ENCODE peak calls at places on chromosomes 7 and 10, in four cellular contexts. C is bronchial epithelial cell, Y is AG04450, Z is heart right ventricle. F is an unnamed sample.

GRCh38 chr10:28304032-28304571 is 1.2 kb upstream of the MPP7 start:
- DNase-seq in C (no peak), Y (no peak), Z (no peak), F (no peak)

GRCh38 chr7:67854236-67854635 is 857.6 kb downstream of the TYW1 start:
- DNase-seq in C (no peak), Y (no peak), Z (no peak), F (no peak)

GRCh38 chr7:36651404-36651803 is 72.9 kb downstream of the AOAH start:
- DNase-seq in C (peak), Y (peak), Z (no peak), F (no peak)

GRCh38 chr10:57979466-57979865 is 288.2 kb downstream of the IPMK start:
- DNase-seq in C (no peak), Y (no peak), Z (no peak), F (no peak)

GRCh38 chr10:5512881-5513698 is 11.7 kb upstream of the CALML3 start:
- DNase-seq in C (no peak), Y (no peak), Z (no peak), F (no peak)

GRCh38 chr7:17580141-17580540 is 281.7 kb downstream of the AHR start:
- DNase-seq in C (peak), Y (peak), Z (no peak), F (no peak)

GRCh38 chr10:49070701-49071100 is 44.6 kb downstream of the VSTM4 start:
- DNase-seq in C (no peak), Y (no peak), Z (no peak), F (no peak)

GRCh38 chr7:142112086-142112485 is 568 bp downstream of the MGAM2 start:
- DNase-seq in C (no peak), Y (no peak), Z (no peak), F (no peak)

GRCh38 chr10:69216577-69217118 is 3.5 kb upstream of the HKDC1 start:
- DNase-seq in C (no peak), Y (no peak), Z (no peak), F (no peak)

GRCh38 chr10:45180946-45181439 is 134.4 kb downstream of the OR13A1 start:
- DNase-seq in C (no peak), Y (no peak), Z (no peak), F (no peak)

GRCh38 chr7:100827330-100828226 is at the start of gene EPHB4:
- DNase-seq in C (peak), Y (peak), Z (peak), F (peak)

GRCh38 chr7:70098905-70099672 is 500.8 kb downstream of the AUTS2 start:
- DNase-seq in C (no peak), Y (no peak), Z (no peak), F (no peak)

GRCh38 chr7:55021951-55022617 is 3.3 kb downstream of the EGFR start:
- DNase-seq in C (peak), Y (no peak), Z (no peak), F (no peak)

GRCh38 chr10:79385804-79386531 is 38.7 kb downstream of the PPIF start:
- DNase-seq in C (no peak), Y (no peak), Z (no peak), F (peak)

GRCh38 chr7:22945584-22945983 is 68.3 kb downstream of the HYCC1 start:
- DNase-seq in C (no peak), Y (no peak), Z (peak), F (no peak)

GRCh38 chr10:86253171-86254072 is 113.2 kb downstream of the GRID1 start:
- DNase-seq in C (no peak), Y (no peak), Z (no peak), F (no peak)

GRCh38 chr10:91672021-91672608 is 39.2 kb upstream of the PPP1R3C start:
- DNase-seq in C (peak), Y (peak), Z (no peak), F (no peak)

GRCh38 chr7:152894295-152895170 is 135.0 kb downstream of the ACTR3B start:
- DNase-seq in C (no peak), Y (no peak), Z (no peak), F (peak)

GRCh38 chr10:30537586-30537985 is 92.0 kb downstream of the LYZL2 start:
- DNase-seq in C (no peak), Y (no peak), Z (no peak), F (no peak)

GRCh38 chr7:157278167-157278790 is 58.5 kb upstream of the DNAJB6 start:
- DNase-seq in C (no peak), Y (no peak), Z (no peak), F (no peak)

GRCh38 chr7:112622159-112622715 is 141.4 kb downstream of the LSMEM1 start:
- DNase-seq in C (no peak), Y (no peak), Z (no peak), F (no peak)

GRCh38 chr7:130398751-130399150 is 18.5 kb downstream of the CPA1 start:
- DNase-seq in C (no peak), Y (no peak), Z (no peak), F (no peak)

GRCh38 chr10:58444336-58444735 is 59.1 kb downstream of the TFAM start:
- DNase-seq in C (no peak), Y (no peak), Z (no peak), F (no peak)

GRCh38 chr10:47257396-47258120 is 42.4 kb upstream of the GDF10 start:
- DNase-seq in C (peak), Y (no peak), Z (no peak), F (no peak)

GRCh38 chr7:100588438-100588837 is 2.3 kb downstream of the FBXO24 start:
- DNase-seq in C (peak), Y (no peak), Z (no peak), F (no peak)

GRCh38 chr7:102304668-102305067 is 18.0 kb downstream of the SH2B2 start:
- DNase-seq in C (no peak), Y (no peak), Z (peak), F (no peak)

GRCh38 chr10:60663850-60664249 is 114.4 kb upstream of the CDK1 start:
- DNase-seq in C (peak), Y (no peak), Z (no peak), F (no peak)

GRCh38 chr10:98078774-98079173 is 48.4 kb upstream of the CRTAC1 start:
- DNase-seq in C (no peak), Y (no peak), Z (no peak), F (no peak)

GRCh38 chr7:2312272-2312929 is 1.8 kb downstream of the SNX8 start:
- DNase-seq in C (no peak), Y (no peak), Z (no peak), F (no peak)

GRCh38 chr7:65287023-65287422 is 86.6 kb upstream of the ZNF92 start:
- DNase-seq in C (no peak), Y (no peak), Z (no peak), F (no peak)

GRCh38 chr7:24778543-24779282 is 21.4 kb upstream of the GSDME start:
- DNase-seq in C (no peak), Y (no peak), Z (no peak), F (no peak)

GRCh38 chr7:106183952-106184351 is 71.8 kb upstream of the SYPL1 start:
- DNase-seq in C (no peak), Y (no peak), Z (no peak), F (no peak)

GRCh38 chr7:92767427-92767826 is 68.9 kb downstream of the CDK6 start:
- DNase-seq in C (peak), Y (no peak), Z (no peak), F (no peak)
- TF ChIP-seq CTCF in C (no peak), Y (no peak), Z (no peak), F (no peak)

GRCh38 chr7:15921576-15921975 is 235.1 kb upstream of the MEOX2 start:
- DNase-seq in C (peak), Y (no peak), Z (no peak), F (no peak)
- TF ChIP-seq CTCF in C (no peak), Y (no peak), Z (no peak), F (no peak)

DNA sequence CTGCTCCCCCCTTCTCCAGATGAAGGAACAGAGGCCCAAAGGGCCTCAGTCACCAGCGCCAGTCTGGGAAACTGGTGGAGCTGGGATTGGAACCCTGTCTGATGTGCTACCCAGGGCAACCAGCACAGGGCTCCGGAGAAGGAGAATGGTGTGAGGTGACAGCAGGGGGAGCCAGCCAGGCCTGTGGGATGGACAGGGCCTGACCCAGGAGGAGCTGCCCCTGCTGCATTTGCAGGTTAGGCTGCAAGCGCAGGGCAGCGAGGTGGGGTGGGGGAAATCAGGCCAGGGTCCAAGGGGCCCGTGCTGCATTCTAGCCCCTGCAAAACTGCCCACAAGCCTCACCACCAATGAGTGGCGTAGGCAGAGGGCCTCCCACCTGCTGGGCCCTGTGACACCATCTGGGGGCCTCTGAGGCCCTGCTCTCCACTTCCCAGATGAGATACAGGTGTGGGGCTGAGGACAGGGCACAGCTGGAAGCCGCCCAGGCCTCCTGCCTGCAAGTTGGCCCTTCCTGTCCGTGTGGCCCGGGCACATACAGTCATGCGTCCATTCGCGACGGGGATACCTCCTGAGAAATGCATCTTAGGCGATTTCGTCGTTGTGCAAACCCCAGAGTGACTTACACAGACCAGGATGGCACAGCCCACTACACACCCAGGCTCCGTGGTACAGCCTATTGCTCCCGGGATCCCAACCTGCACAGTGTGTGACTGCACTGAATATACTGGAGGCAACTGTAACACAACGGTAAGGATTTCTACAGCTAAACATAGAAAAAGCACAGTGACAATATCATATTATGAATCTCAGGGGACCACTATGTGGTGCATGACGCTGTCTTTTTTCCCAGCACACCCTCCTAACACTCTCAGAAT is 45.2 kb downstream of the RASGEF1A start:
- DNase-seq in C (no peak), Y (no peak), Z (no peak), F (no peak)
- TF ChIP-seq CTCF in C (peak), Y (peak), Z (no peak), F (peak)

DNA sequence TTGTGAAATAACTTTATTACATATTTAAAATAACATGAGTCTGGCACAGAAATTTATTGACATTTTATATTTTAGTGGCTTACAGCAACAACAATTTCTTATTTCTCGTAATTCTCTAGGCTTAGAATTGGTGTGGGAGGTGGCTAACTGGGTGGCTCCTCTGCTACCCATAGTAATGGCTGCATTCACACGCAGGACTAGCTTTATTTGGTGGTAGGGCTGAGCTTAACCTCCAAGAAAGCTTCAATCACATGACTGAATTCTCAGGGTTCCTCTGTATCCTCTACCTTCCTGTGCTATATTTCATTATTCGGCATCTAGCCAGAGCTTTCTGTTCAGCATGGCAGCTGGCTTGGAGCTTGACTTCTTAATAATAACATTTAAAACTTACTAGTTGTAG is 138.8 kb downstream of the ZWINT start:
- DNase-seq in C (no peak), Y (no peak), Z (no peak), F (no peak)
- TF ChIP-seq CTCF in C (no peak), Y (no peak), Z (no peak), F (no peak)

GRCh38 chr10:75072727-75073126 is 38.7 kb upstream of the SAMD8 start:
- DNase-seq in C (no peak), Y (no peak), Z (no peak), F (no peak)
- TF ChIP-seq CTCF in C (no peak), Y (no peak), Z (no peak), F (no peak)

DNA sequence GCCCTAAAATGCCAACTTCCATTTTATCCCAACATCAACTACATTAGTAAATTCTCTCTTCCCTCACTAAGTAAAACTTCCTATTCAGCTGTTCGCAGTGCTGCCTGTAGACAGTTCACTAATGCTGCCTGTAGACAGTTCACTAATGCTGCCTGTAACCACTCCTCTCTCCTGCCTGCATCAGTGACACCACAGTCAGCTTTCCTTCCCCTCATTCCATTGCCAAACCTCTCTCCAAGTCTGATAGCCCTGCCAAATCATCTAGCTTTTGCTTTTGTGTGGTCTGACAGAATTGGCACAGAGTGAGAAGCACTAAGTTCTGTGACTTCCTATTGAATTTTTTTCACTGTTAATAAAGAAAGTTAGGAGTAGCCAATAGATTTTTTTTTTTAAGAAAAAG is 43.0 kb upstream of the MACC1 start:
- DNase-seq in C (no peak), Y (no peak), Z (peak), F (no peak)
- TF ChIP-seq CTCF in C (no peak), Y (no peak), Z (no peak), F (no peak)

DNA sequence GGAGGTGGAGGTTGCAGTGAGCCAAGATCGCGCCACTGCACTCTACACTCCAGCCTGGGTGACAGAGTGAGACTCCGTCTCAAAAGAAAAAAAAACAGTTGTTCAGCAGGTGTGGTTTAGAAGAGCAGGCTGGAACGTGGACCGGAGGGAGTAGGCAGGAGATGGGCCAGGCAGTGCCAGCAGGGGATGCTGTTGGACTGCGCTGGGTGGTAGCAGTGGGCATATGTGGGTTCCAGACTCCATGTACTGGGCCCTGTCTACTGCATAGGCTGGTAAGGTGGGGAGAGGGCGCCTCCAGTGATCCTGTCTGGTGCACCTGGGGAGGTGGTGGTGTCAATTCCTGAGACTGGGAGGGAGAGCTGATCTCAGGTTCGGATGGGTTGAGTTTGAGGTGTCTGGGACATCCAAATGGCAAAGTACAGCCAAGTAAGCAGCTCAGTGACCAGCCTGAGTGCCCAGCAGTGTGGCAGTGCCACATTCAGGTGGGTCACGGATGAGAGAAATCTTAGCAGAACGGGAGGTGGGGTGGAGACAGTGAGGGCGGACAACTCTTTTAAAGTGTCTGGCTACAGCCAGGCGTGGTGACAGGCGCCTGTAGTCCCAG is 25.9 kb downstream of the SFXN4 start:
- DNase-seq in C (peak), Y (no peak), Z (peak), F (peak)
- TF ChIP-seq CTCF in C (peak), Y (peak), Z (peak), F (peak)